ENCODE peak calls at places on chromosomes 4 and X, in six cellular contexts. Q is GM12878, O is HepG2, P is H1, J is GM12891, X is K562. U is an unnamed sample.

GRCh38 chrX:1403228-1403627 is 11.3 kb upstream of the SLC25A6 start:
- DNase-seq in J (no peak), P (no peak), X (no peak), O (no peak), Q (no peak), U (no peak)

GRCh38 chrX:107742754-107743191 is 32.8 kb downstream of the TSC22D3 start:
- DNase-seq in J (no peak), P (no peak), O (no peak), X (no peak), Q (no peak), U (no peak)

GRCh38 chr4:81449018-81449417 is 22.7 kb downstream of the RASGEF1B start:
- DNase-seq in O (no peak), Q (no peak), J (no peak), P (no peak), X (no peak), U (no peak)

GRCh38 chr4:156794863-156795262 is 176.7 kb downstream of the PDGFC start:
- DNase-seq in Q (no peak), O (no peak), P (no peak), J (no peak), X (no peak), U (no peak)

GRCh38 chr4:84418032-84418709 is 80.9 kb downstream of the NKX6-1 start:
- DNase-seq in X (no peak), O (no peak), P (no peak), Q (no peak), J (no peak), U (no peak)

GRCh38 chr4:2787230-2788100 is 5.4 kb upstream of the SH3BP2 start:
- DNase-seq in X (no peak), J (peak), Q (peak), P (no peak), O (no peak), U (peak)

GRCh38 chr4:165684177-165684870 is 188.7 kb upstream of the TLL1 start:
- DNase-seq in O (no peak), P (no peak), X (no peak), J (no peak), Q (no peak), U (no peak)

GRCh38 chrX:33211356-33212254 is at the start of gene DMD:
- DNase-seq in O (peak), X (no peak), J (no peak), Q (no peak), P (no peak), U (no peak)

GRCh38 chr4:54877006-54877405 is 219.2 kb downstream of the KIT start:
- DNase-seq in P (no peak), Q (no peak), X (no peak), O (no peak), J (no peak), U (no peak)

GRCh38 chr4:138645289-138645688 is 370.3 kb upstream of the NOCT start:
- DNase-seq in O (no peak), Q (no peak), J (no peak), X (no peak), P (no peak), U (no peak)

GRCh38 chrX:109990582-109991276 is 12.2 kb upstream of the TMEM164 start:
- DNase-seq in Q (no peak), J (no peak), X (no peak), O (no peak), P (no peak), U (no peak)

GRCh38 chr4:135277980-135278315 is 1076.4 kb upstream of the PABPC4L start:
- DNase-seq in X (no peak), J (no peak), O (no peak), P (no peak), Q (no peak), U (no peak)

GRCh38 chr4:88382621-88383020 is 4.0 kb downstream of the HERC6 start:
- DNase-seq in Q (peak), J (no peak), O (no peak), P (no peak), X (no peak), U (no peak)

GRCh38 chr4:55364691-55365346 is 18.8 kb downstream of the SRD5A3 start:
- DNase-seq in P (no peak), X (no peak), Q (no peak), J (no peak), O (no peak), U (no peak)

GRCh38 chr4:17385403-17385802 is 126.5 kb downstream of the QDPR start:
- DNase-seq in Q (peak), J (no peak), O (no peak), X (no peak), P (no peak), U (no peak)

GRCh38 chrX:15579778-15580747 is 20.7 kb downstream of the ACE2 start:
- DNase-seq in Q (no peak), P (no peak), O (no peak), J (no peak), X (peak), U (no peak)

GRCh38 chrX:107672955-107673378 is 44.7 kb downstream of the PRPS1 start:
- DNase-seq in Q (no peak), P (peak), O (peak), X (peak), J (no peak), U (peak)

GRCh38 chr4:40057540-40058091 is 966 bp downstream of the N4BP2 start:
- DNase-seq in O (peak), P (peak), X (peak), J (peak), Q (peak), U (peak)

GRCh38 chr4:37392540-37393255 is 148.2 kb downstream of the NWD2 start:
- DNase-seq in J (no peak), X (no peak), O (no peak), P (no peak), Q (no peak), U (no peak)

GRCh38 chrX:80648023-80648422 is 161.7 kb downstream of the BRWD3 start:
- DNase-seq in P (no peak), Q (no peak), O (no peak), J (no peak), X (no peak), U (no peak)

GRCh38 chr4:64846417-64846816 is 437.2 kb upstream of the TECRL start:
- DNase-seq in J (no peak), P (no peak), Q (no peak), X (no peak), O (no peak), U (no peak)

GRCh38 chrX:56729152-56729557 is at the start of gene NBDY:
- DNase-seq in P (peak), J (no peak), X (peak), Q (no peak), O (no peak), U (no peak)

GRCh38 chr4:47040828-47041227 is 9.5 kb downstream of the GABRB1 start:
- DNase-seq in P (no peak), O (no peak), J (no peak), Q (no peak), X (no peak), U (no peak)

GRCh38 chr4:128782875-128783614 is 26.5 kb upstream of the JADE1 start:
- DNase-seq in Q (no peak), X (no peak), P (no peak), O (no peak), J (no peak), U (no peak)

GRCh38 chr4:4618846-4619245 is 77.0 kb upstream of the STX18 start:
- DNase-seq in P (no peak), O (no peak), Q (no peak), J (no peak), X (no peak), U (no peak)

GRCh38 chrX:70478521-70478920 is 33.9 kb downstream of the DLG3 start:
- DNase-seq in O (no peak), P (no peak), X (no peak), J (no peak), Q (no peak), U (no peak)

GRCh38 chr4:174523003-174523693 is 860 bp upstream of the HPGD start:
- DNase-seq in X (no peak), J (no peak), Q (no peak), P (no peak), O (no peak), U (no peak)

GRCh38 chrX:97629597-97629985 is 745.9 kb downstream of the RPA4 start:
- DNase-seq in Q (no peak), P (no peak), O (no peak), J (no peak), X (no peak), U (no peak)

GRCh38 chrX:43815209-43815608 is 67.0 kb downstream of the MAOB start:
- DNase-seq in P (no peak), X (no peak), J (no peak), Q (no peak), O (no peak), U (no peak)

GRCh38 chrX:7316887-7317286 is 168.9 kb upstream of the PUDP start:
- DNase-seq in X (no peak), Q (no peak), P (no peak), J (no peak), O (no peak), U (no peak)

GRCh38 chr4:186829740-186830449 is 106.2 kb upstream of the FAT1 start:
- DNase-seq in Q (no peak), J (no peak), X (peak), O (peak), P (no peak), U (no peak)

GRCh38 chr4:119209586-119209985 is 2.9 kb upstream of the USP53 start:
- DNase-seq in P (no peak), X (no peak), Q (no peak), O (no peak), J (no peak), U (no peak)

GRCh38 chr4:89486042-89486441 is 178.4 kb upstream of the GPRIN3 start:
- DNase-seq in O (no peak), J (no peak), X (no peak), P (no peak), Q (no peak), U (no peak)

GRCh38 chr4:118221193-118221800 is 131.5 kb downstream of the PRSS12 start:
- DNase-seq in Q (no peak), P (no peak), O (no peak), J (no peak), X (no peak), U (no peak)

GRCh38 chrX:16664626-16665025 is 14.7 kb downstream of the S100G start:
- DNase-seq in P (no peak), Q (no peak), J (no peak), O (no peak), X (no peak), U (no peak)

GRCh38 chr4:127793528-127793927 is 11.4 kb downstream of the HSPA4L start:
- DNase-seq in X (no peak), J (no peak), P (no peak), Q (no peak), O (no peak), U (no peak)

GRCh38 chr4:176270669-176271068 is 1.6 kb upstream of the ASB5 start:
- DNase-seq in X (no peak), Q (no peak), O (peak), J (no peak), P (no peak), U (no peak)

DNA sequence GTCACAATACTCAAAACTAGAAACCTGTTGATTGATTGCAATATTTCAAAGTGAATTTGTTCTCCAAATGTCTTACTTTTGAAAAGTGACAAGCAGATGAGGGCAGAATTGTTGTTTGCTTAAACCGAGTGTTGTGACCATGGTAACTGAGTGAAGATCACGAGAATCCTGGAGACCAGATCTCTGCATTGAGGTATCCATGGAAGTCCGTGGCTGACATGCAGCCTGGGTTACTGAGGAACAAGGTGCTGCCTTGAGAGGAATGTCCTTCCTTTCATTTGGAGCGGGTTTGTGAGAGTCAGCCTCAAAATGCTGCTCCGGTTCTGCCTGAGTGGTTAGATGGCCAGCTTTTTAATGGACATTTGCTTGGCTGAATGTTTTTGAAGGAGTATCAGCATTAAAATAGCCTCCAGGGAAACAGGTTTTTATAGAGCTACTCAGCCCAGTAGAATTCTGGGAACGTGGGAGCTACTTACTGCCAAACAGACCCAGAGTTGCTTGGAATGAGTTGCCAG is 31.3 kb downstream of the NYX start:
- DNase-seq in J (no peak), X (no peak), P (no peak), Q (no peak), O (no peak), U (no peak)
- TF ChIP-seq TAF1 in J (no peak), X (no peak), P (no peak), Q (no peak), O (no peak), U (no peak)

GRCh38 chr4:183906486-183906735 is 1.3 kb downstream of the STOX2 start:
- DNase-seq in J (peak), P (no peak), Q (no peak), X (no peak), O (no peak), U (no peak)

GRCh38 chr4:183906736-183907651 is 1.9 kb downstream of the STOX2 start:
- DNase-seq in J (peak), P (peak), O (no peak), X (no peak), Q (no peak), U (no peak)

GRCh38 chr4:183903021-183903760 is 1.9 kb upstream of the STOX2 start:
- DNase-seq in P (no peak), J (no peak), Q (no peak), X (no peak), O (no peak), U (no peak)

GRCh38 chr4:183905593-183906485 is 732 bp downstream of the STOX2 start:
- DNase-seq in O (no peak), J (peak), X (no peak), Q (no peak), P (peak), U (peak)

GRCh38 chr4:183905081-183905592 is at the start of gene STOX2:
- DNase-seq in O (peak), P (peak), X (no peak), J (peak), Q (no peak), U (no peak)
- TF ChIP-seq POLR2A in O (no peak), P (no peak), X (no peak), J (no peak), Q (no peak), U (no peak)

GRCh38 chrX:2500681-2501151 is at the start of the genes DHRSX and ZBED1:
- DNase-seq in J (peak), O (no peak), X (peak), P (peak), Q (no peak), U (peak)
- TF ChIP-seq POLR2AphosphoS5 in J (peak), O (no peak), X (no peak), P (peak), Q (no peak), U (peak)

DNA sequence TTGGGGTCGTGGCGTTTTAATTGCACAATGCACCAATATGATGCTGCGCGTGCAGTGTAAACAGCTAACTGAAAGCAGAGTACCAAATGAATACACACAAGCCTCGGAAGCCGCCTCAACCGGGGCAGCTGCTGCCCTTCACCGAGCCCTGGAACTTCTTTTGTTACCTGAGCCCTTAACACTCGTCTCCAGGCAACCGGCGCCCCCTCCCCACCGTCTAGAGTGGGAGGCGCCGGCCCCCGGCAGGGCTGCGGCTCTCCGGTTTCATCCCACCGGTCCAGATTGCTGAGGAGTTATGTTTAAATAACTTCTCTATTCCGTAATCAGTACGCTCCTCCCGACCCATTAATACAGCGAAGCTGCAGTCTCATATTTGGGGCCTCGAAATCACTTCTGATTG is 173.2 kb upstream of the TBL1X start:
- DNase-seq in X (no peak), O (no peak), Q (no peak), J (no peak), P (peak), U (no peak)
- TF ChIP-seq TAF1 in X (no peak), O (no peak), Q (no peak), J (no peak), P (no peak), U (no peak)

GRCh38 chrX:74420194-74421035 is 878 bp upstream of the SLC16A2 start:
- DNase-seq in O (no peak), J (no peak), Q (no peak), X (no peak), P (peak), U (no peak)
- TF ChIP-seq POLR2A in O (no peak), J (no peak), Q (no peak), X (no peak), P (no peak), U (no peak)

DNA sequence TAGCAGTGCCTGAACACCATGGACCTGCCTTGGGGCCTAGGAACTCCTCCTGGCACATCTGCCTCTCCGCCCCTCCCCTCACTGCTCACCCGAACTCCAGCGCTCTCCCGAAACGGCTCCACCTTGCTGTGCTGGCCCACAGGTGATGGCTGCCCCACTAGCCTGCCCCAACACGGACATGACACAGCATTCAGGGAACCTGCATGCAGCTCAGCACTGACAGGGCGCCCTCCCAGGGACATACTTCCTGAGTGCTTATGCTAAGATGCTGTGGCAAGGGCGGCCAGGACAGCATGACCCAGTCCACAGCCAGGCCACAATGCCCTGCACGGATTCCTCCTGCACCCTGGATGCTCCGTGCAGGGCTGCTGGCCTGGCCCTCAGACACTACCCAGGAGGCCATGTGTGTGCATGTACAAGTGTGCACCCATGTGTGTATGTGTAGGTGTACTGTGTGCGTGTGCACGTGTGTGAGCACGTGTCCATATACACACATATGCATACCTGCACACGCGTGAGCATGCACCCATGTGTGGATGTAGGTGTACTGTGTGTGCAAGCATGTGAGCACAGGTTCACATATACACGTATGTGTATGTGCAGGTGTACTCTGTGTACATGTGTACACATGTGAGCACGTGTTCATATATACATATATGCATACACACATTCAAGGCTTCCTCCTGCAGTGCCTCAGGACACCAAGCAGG is 6.0 kb downstream of the TMEM271 start:
- DNase-seq in J (no peak), X (no peak), O (no peak), Q (no peak), P (no peak), U (no peak)
- TF ChIP-seq POLR2AphosphoS5 in J (no peak), X (no peak), O (no peak), Q (no peak), P (no peak), U (no peak)

U was measured in GM12892.